ENCODE peak calls at places on chromosomes 6 and 20, in six cellular contexts. B is NCI-H446; N is CD8-positive, alpha-beta T cell; H is sigmoid colon; X is hypothalamus; S is GM04504. J is an unnamed sample.

GRCh38 chr6:6256881-6257280 is 63.6 kb downstream of the F13A1 start:
- DNase-seq in B (no peak), N (no peak), H (no peak), X (no peak), S (no peak), J (no peak)

GRCh38 chr6:16273266-16273665 is 34.9 kb downstream of the GMPR start:
- DNase-seq in B (no peak), N (no peak), H (no peak), X (no peak), S (no peak), J (no peak)

GRCh38 chr20:37552415-37552814 is 24.7 kb upstream of the BLCAP start:
- DNase-seq in B (no peak), N (no peak), H (no peak), X (no peak), S (no peak), J (no peak)

GRCh38 chr6:115982453-115982852 is 78.2 kb downstream of the FRK start:
- DNase-seq in B (no peak), N (no peak), H (no peak), X (no peak), S (no peak), J (no peak)

GRCh38 chr6:11149551-11149950 is 38.0 kb upstream of the ERVFRD-1 start:
- DNase-seq in B (no peak), N (no peak), H (no peak), X (no peak), S (no peak), J (no peak)

GRCh38 chr6:100378576-100378975 is 86.1 kb downstream of the SIM1 start:
- DNase-seq in B (no peak), N (no peak), H (no peak), X (no peak), S (no peak), J (no peak)

GRCh38 chr6:2221724-2222274 is 23.6 kb downstream of the GMDS start:
- DNase-seq in B (no peak), N (no peak), H (no peak), X (no peak), S (no peak), J (peak)

GRCh38 chr6:45476341-45476740 is 98.6 kb upstream of the SUPT3H start:
- DNase-seq in B (no peak), N (no peak), H (no peak), X (no peak), S (no peak), J (no peak)

GRCh38 chr6:41053056-41053455 is at the start of gene APOBEC2:
- DNase-seq in B (peak), N (no peak), H (peak), X (no peak), S (no peak), J (no peak)